ENCODE peak calls at places on chromosomes 6 and 20, in ten cellular contexts. J, O, E, T, A, Z, G, B, I and H are unnamed samples.

GRCh38 chr6:41706876-41707564 is 28.4 kb downstream of the TFEB start:
- DNase-seq in J (peak; percentile 67), O (peak; percentile 61), E (no peak), T (no peak), A (no peak), Z (peak; percentile 87), G (no peak), B (peak; percentile 53), I (peak; percentile 43), H (peak; percentile 30)

GRCh38 chr20:18101125-18101820 is 36.4 kb upstream of the KAT14 start:
- DNase-seq in J (no peak), O (no peak), E (no peak), T (no peak), A (peak; percentile 44), Z (no peak), G (no peak), B (no peak), I (no peak), H (no peak)

GRCh38 chr20:63934271-63935068 is 21.7 kb downstream of the UCKL1 start:
- DNase-seq in J (no peak), O (no peak), E (no peak), T (peak; percentile 56), A (no peak), Z (no peak), G (no peak), B (no peak), I (no peak), H (no peak)

GRCh38 chr20:60371456-60371855 is 413.2 kb downstream of the CDH26 start:
- DNase-seq in J (no peak), O (no peak), E (no peak), T (no peak), A (no peak), Z (no peak), G (no peak), B (no peak), I (no peak), H (no peak)

GRCh38 chr6:75896526-75896925 is 147.5 kb downstream of the MYO6 start:
- DNase-seq in J (peak; percentile 7), O (no peak), E (no peak), T (no peak), A (no peak), Z (no peak), G (no peak), B (no peak), I (peak; percentile 10), H (no peak)

GRCh38 chr20:53706008-53706481 is 112.4 kb upstream of the ZNF217 start:
- DNase-seq in J (peak; percentile 54), O (no peak), E (no peak), T (no peak), A (no peak), Z (no peak), G (no peak), B (no peak), I (peak; percentile 55), H (no peak)

GRCh38 chr6:143368426-143368825 is 82.1 kb downstream of the ADAT2 start:
- DNase-seq in J (peak; percentile 58), O (no peak), E (no peak), T (no peak), A (no peak), Z (no peak), G (no peak), B (peak; percentile 61), I (peak; percentile 47), H (no peak)

GRCh38 chr6:46451343-46451742 is 39.9 kb downstream of the RCAN2 start:
- DNase-seq in J (no peak), O (no peak), E (no peak), T (no peak), A (no peak), Z (no peak), G (no peak), B (no peak), I (no peak), H (no peak)

GRCh38 chr6:84926756-84927155 is 162.4 kb upstream of the TBX18 start:
- DNase-seq in J (no peak), O (no peak), E (no peak), T (no peak), A (no peak), Z (no peak), G (no peak), B (no peak), I (no peak), H (no peak)

GRCh38 chr6:71107935-71108420 is 151.1 kb upstream of the B3GAT2 start:
- DNase-seq in J (peak; percentile 70), O (no peak), E (no peak), T (peak; percentile 48), A (no peak), Z (peak; percentile 46), G (no peak), B (no peak), I (peak; percentile 92), H (peak; percentile 12)

GRCh38 chr6:111503660-111504059 is 20.6 kb upstream of the REV3L start:
- DNase-seq in J (no peak), O (no peak), E (no peak), T (peak; percentile 56), A (no peak), Z (no peak), G (no peak), B (no peak), I (peak; percentile 25), H (no peak)

GRCh38 chr6:10316327-10316726 is 98.5 kb downstream of the TFAP2A start:
- DNase-seq in J (peak; percentile 99), O (peak; percentile 47), E (no peak), T (peak; percentile 50), A (no peak), Z (peak; percentile 89), G (no peak), B (no peak), I (peak; percentile 96), H (peak; percentile 12)

GRCh38 chr6:158220786-158221442 is 52.8 kb downstream of the GTF2H5 start:
- DNase-seq in J (peak; percentile 81), O (peak; percentile 63), E (peak; percentile 52), T (peak; percentile 89), A (peak; percentile 80), Z (peak; percentile 71), G (peak; percentile 67), B (peak; percentile 85), I (peak; percentile 68), H (peak; percentile 86)

GRCh38 chr20:7355056-7355455 is 585.2 kb downstream of the HAO1 start:
- DNase-seq in J (no peak), O (no peak), E (no peak), T (no peak), A (no peak), Z (no peak), G (no peak), B (no peak), I (no peak), H (no peak)

GRCh38 chr6:69276204-69276603 is 520.6 kb downstream of the LMBRD1 start:
- DNase-seq in J (no peak), O (no peak), E (no peak), T (no peak), A (no peak), Z (no peak), G (no peak), B (no peak), I (no peak), H (no peak)

GRCh38 chr20:5150226-5151076 is 23.6 kb downstream of the CDS2 start:
- DNase-seq in J (peak; percentile 45), O (no peak), E (no peak), T (no peak), A (no peak), Z (no peak), G (no peak), B (no peak), I (peak; percentile 69), H (peak; percentile 42)

GRCh38 chr6:24761193-24761835 is 13.4 kb upstream of the GMNN start:
- DNase-seq in J (peak; percentile 34), O (no peak), E (no peak), T (peak; percentile 25), A (no peak), Z (no peak), G (no peak), B (no peak), I (no peak), H (no peak)

GRCh38 chr6:119856136-119856535 is 506.6 kb upstream of the MAN1A1 start:
- DNase-seq in J (no peak), O (no peak), E (no peak), T (no peak), A (no peak), Z (no peak), G (no peak), B (peak; percentile 5), I (no peak), H (no peak)

GRCh38 chr20:58078741-58079522 is 149.5 kb downstream of the ANKRD60 start:
- DNase-seq in J (peak; percentile 72), O (no peak), E (no peak), T (no peak), A (peak; percentile 39), Z (no peak), G (no peak), B (no peak), I (peak; percentile 89), H (no peak)

GRCh38 chr20:2237059-2237458 is 58.7 kb upstream of the TGM3 start:
- DNase-seq in J (peak; percentile 100), O (peak; percentile 71), E (no peak), T (no peak), A (no peak), Z (no peak), G (no peak), B (no peak), I (peak; percentile 100), H (peak; percentile 19)

GRCh38 chr20:22794200-22794599 is 209.8 kb upstream of the FOXA2 start:
- DNase-seq in J (peak; percentile 34), O (no peak), E (no peak), T (no peak), A (no peak), Z (no peak), G (no peak), B (no peak), I (peak; percentile 30), H (no peak)

GRCh38 chr6:113052513-113052912 is 705.4 kb downstream of the RFPL4B start:
- DNase-seq in J (no peak), O (no peak), E (no peak), T (no peak), A (no peak), Z (no peak), G (no peak), B (no peak), I (no peak), H (no peak)

GRCh38 chr6:99993533-99994251 is at the start of gene MCHR2:
- DNase-seq in J (no peak), O (no peak), E (no peak), T (no peak), A (no peak), Z (no peak), G (no peak), B (no peak), I (no peak), H (no peak)

GRCh38 chr6:88985901-88986300 is 22.5 kb upstream of the RNGTT start:
- DNase-seq in J (no peak), O (no peak), E (no peak), T (no peak), A (no peak), Z (no peak), G (no peak), B (no peak), I (no peak), H (no peak)

GRCh38 chr6:167699141-167700036 is 127.3 kb upstream of the AFDN start:
- DNase-seq in J (no peak), O (peak; percentile 72), E (no peak), T (no peak), A (no peak), Z (peak; percentile 76), G (no peak), B (peak; percentile 61), I (peak; percentile 29), H (no peak)

GRCh38 chr6:74491844-74492374 is 713.9 kb downstream of the COL12A1 start:
- DNase-seq in J (no peak), O (no peak), E (no peak), T (no peak), A (no peak), Z (no peak), G (no peak), B (no peak), I (no peak), H (no peak)

GRCh38 chr6:157551041-157551832 is 170.2 kb downstream of the ZDHHC14 start:
- DNase-seq in J (no peak), O (no peak), E (no peak), T (no peak), A (no peak), Z (no peak), G (no peak), B (no peak), I (no peak), H (no peak)

GRCh38 chr20:47295921-47296426 is 60.5 kb downstream of the ZMYND8 start:
- DNase-seq in J (no peak), O (no peak), E (no peak), T (no peak), A (no peak), Z (peak; percentile 69), G (no peak), B (no peak), I (peak; percentile 70), H (no peak)